ENCODE peak calls at places on chromosomes 1 and 21, in seven cellular contexts. One of them, this sample, is unnamed. For H3K4me1, the result is how much of the 10 kb centered on the place peaks cover.

GRCh38 chr21:40809673-40810072 is 37.3 kb downstream of the DSCAM start:
- DNase-seq in fibroblast of lung: no peak
- DNase-seq in small intestine: no peak
- DNase-seq in testis: no peak
- DNase-seq in CD4-positive, alpha-beta memory T cell: no peak
- DNase-seq in MM.1S: no peak
- DNase-seq in cardiac muscle cell: no peak
- DNase-seq in this sample: no peak

GRCh38 chr1:6961905-6962304 is 176.7 kb downstream of the CAMTA1 start:
- DNase-seq in fibroblast of lung: no peak
- DNase-seq in small intestine: no peak
- DNase-seq in testis: no peak
- DNase-seq in CD4-positive, alpha-beta memory T cell: no peak
- DNase-seq in MM.1S: peak
- DNase-seq in cardiac muscle cell: peak
- DNase-seq in this sample: no peak

GRCh38 chr21:25370311-25370744 is 237.0 kb downstream of the MRPL39 start:
- DNase-seq in fibroblast of lung: peak
- DNase-seq in small intestine: no peak
- DNase-seq in testis: no peak
- DNase-seq in CD4-positive, alpha-beta memory T cell: no peak
- DNase-seq in MM.1S: no peak
- DNase-seq in cardiac muscle cell: no peak
- DNase-seq in this sample: no peak

GRCh38 chr1:77036560-77036959 is 169.3 kb downstream of the ST6GALNAC5 start:
- DNase-seq in fibroblast of lung: peak
- DNase-seq in small intestine: no peak
- DNase-seq in testis: peak
- DNase-seq in CD4-positive, alpha-beta memory T cell: no peak
- DNase-seq in MM.1S: peak
- DNase-seq in cardiac muscle cell: peak
- DNase-seq in this sample: no peak

GRCh38 chr1:228471762-228472398 is 15.3 kb upstream of the RNF187 start:
- DNase-seq in fibroblast of lung: no peak
- DNase-seq in small intestine: peak
- DNase-seq in testis: no peak
- DNase-seq in CD4-positive, alpha-beta memory T cell: peak
- DNase-seq in MM.1S: peak
- DNase-seq in cardiac muscle cell: peak
- DNase-seq in this sample: no peak

GRCh38 chr1:91997607-91998195 is 32.1 kb upstream of the EPHX4 start:
- DNase-seq in fibroblast of lung: peak
- DNase-seq in small intestine: peak
- DNase-seq in testis: peak
- DNase-seq in CD4-positive, alpha-beta memory T cell: peak
- DNase-seq in MM.1S: peak
- DNase-seq in cardiac muscle cell: peak
- DNase-seq in this sample: no peak

GRCh38 chr1:161305872-161306519 is 3.8 kb downstream of the MPZ start:
- DNase-seq in fibroblast of lung: peak
- DNase-seq in small intestine: peak
- DNase-seq in testis: peak
- DNase-seq in CD4-positive, alpha-beta memory T cell: peak
- DNase-seq in MM.1S: peak
- DNase-seq in cardiac muscle cell: peak
- DNase-seq in this sample: peak

GRCh38 chr1:61588736-61589381 is 136.1 kb downstream of the TM2D1 start:
- DNase-seq in fibroblast of lung: peak
- DNase-seq in small intestine: peak
- DNase-seq in testis: peak
- DNase-seq in CD4-positive, alpha-beta memory T cell: peak
- DNase-seq in MM.1S: peak
- DNase-seq in cardiac muscle cell: peak
- DNase-seq in this sample: no peak

GRCh38 chr1:200780545-200781444 is 42.1 kb downstream of the CAMSAP2 start:
- DNase-seq in fibroblast of lung: peak
- DNase-seq in small intestine: peak
- DNase-seq in testis: no peak
- DNase-seq in CD4-positive, alpha-beta memory T cell: no peak
- DNase-seq in MM.1S: peak
- DNase-seq in cardiac muscle cell: no peak
- DNase-seq in this sample: no peak

GRCh38 chr21:38798481-38798882 is 7.2 kb upstream of the ETS2 start:
- DNase-seq in fibroblast of lung: peak
- DNase-seq in small intestine: peak
- DNase-seq in testis: no peak
- DNase-seq in CD4-positive, alpha-beta memory T cell: no peak
- DNase-seq in MM.1S: no peak
- DNase-seq in cardiac muscle cell: peak
- DNase-seq in this sample: no peak

GRCh38 chr1:200305806-200306205 is 104.0 kb downstream of the ZNF281 start:
- DNase-seq in fibroblast of lung: no peak
- DNase-seq in small intestine: no peak
- DNase-seq in testis: no peak
- DNase-seq in CD4-positive, alpha-beta memory T cell: no peak
- DNase-seq in MM.1S: no peak
- DNase-seq in cardiac muscle cell: no peak
- DNase-seq in this sample: no peak

GRCh38 chr1:226371866-226372490 is 35.9 kb downstream of the PARP1 start:
- DNase-seq in fibroblast of lung: no peak
- DNase-seq in small intestine: no peak
- DNase-seq in testis: no peak
- DNase-seq in CD4-positive, alpha-beta memory T cell: no peak
- DNase-seq in MM.1S: no peak
- DNase-seq in cardiac muscle cell: no peak
- DNase-seq in this sample: no peak

GRCh38 chr21:37370152-37371040 is 3.8 kb downstream of the DYRK1A start:
- DNase-seq in fibroblast of lung: peak
- DNase-seq in small intestine: no peak
- DNase-seq in testis: no peak
- DNase-seq in CD4-positive, alpha-beta memory T cell: peak
- DNase-seq in MM.1S: peak
- DNase-seq in cardiac muscle cell: no peak
- DNase-seq in this sample: no peak

GRCh38 chr1:20112279-20113000 is 6.9 kb downstream of the PLA2G2D start:
- DNase-seq in fibroblast of lung: peak
- DNase-seq in small intestine: peak
- DNase-seq in testis: no peak
- DNase-seq in CD4-positive, alpha-beta memory T cell: no peak
- DNase-seq in MM.1S: peak
- DNase-seq in cardiac muscle cell: no peak
- DNase-seq in this sample: no peak

GRCh38 chr1:187469836-187470235 is 641.1 kb downstream of the PLA2G4A start:
- DNase-seq in fibroblast of lung: no peak
- DNase-seq in small intestine: no peak
- DNase-seq in testis: no peak
- DNase-seq in CD4-positive, alpha-beta memory T cell: no peak
- DNase-seq in MM.1S: no peak
- DNase-seq in cardiac muscle cell: no peak
- DNase-seq in this sample: no peak

GRCh38 chr1:179002552-179003345 is 22.9 kb upstream of the FAM20B start:
- DNase-seq in fibroblast of lung: peak
- DNase-seq in small intestine: peak
- DNase-seq in testis: peak
- DNase-seq in CD4-positive, alpha-beta memory T cell: peak
- DNase-seq in MM.1S: peak
- DNase-seq in cardiac muscle cell: peak
- DNase-seq in this sample: peak

GRCh38 chr1:177983824-177984528 is 14.1 kb upstream of the SEC16B start:
- DNase-seq in fibroblast of lung: peak
- DNase-seq in small intestine: no peak
- DNase-seq in testis: peak
- DNase-seq in CD4-positive, alpha-beta memory T cell: no peak
- DNase-seq in MM.1S: no peak
- DNase-seq in cardiac muscle cell: peak
- DNase-seq in this sample: no peak

GRCh38 chr1:246947255-246947654 is 15.5 kb upstream of the AHCTF1 start:
- DNase-seq in fibroblast of lung: peak
- DNase-seq in small intestine: no peak
- DNase-seq in testis: peak
- DNase-seq in CD4-positive, alpha-beta memory T cell: no peak
- DNase-seq in MM.1S: no peak
- DNase-seq in cardiac muscle cell: no peak
- DNase-seq in this sample: no peak

GRCh38 chr1:45282346-45282745 is 44.3 kb upstream of the HPDL start:
- DNase-seq in fibroblast of lung: no peak
- DNase-seq in small intestine: no peak
- DNase-seq in testis: no peak
- DNase-seq in CD4-positive, alpha-beta memory T cell: no peak
- DNase-seq in MM.1S: no peak
- DNase-seq in cardiac muscle cell: no peak
- DNase-seq in this sample: no peak

GRCh38 chr1:196608401-196609113 is at the start of gene KCNT2:
- DNase-seq in fibroblast of lung: peak
- DNase-seq in small intestine: peak
- DNase-seq in testis: peak
- DNase-seq in CD4-positive, alpha-beta memory T cell: no peak
- DNase-seq in MM.1S: no peak
- DNase-seq in cardiac muscle cell: peak
- DNase-seq in this sample: peak

GRCh38 chr1:204150702-204151561 is 912 bp downstream of the ETNK2 start:
- DNase-seq in fibroblast of lung: no peak
- DNase-seq in small intestine: no peak
- DNase-seq in testis: peak
- DNase-seq in CD4-positive, alpha-beta memory T cell: no peak
- DNase-seq in MM.1S: no peak
- DNase-seq in cardiac muscle cell: no peak
- DNase-seq in this sample: no peak

GRCh38 chr1:201576914-201577313 is 38.0 kb downstream of the NAV1 start:
- DNase-seq in fibroblast of lung: no peak
- DNase-seq in small intestine: no peak
- DNase-seq in testis: no peak
- DNase-seq in CD4-positive, alpha-beta memory T cell: no peak
- DNase-seq in MM.1S: no peak
- DNase-seq in cardiac muscle cell: no peak
- DNase-seq in this sample: no peak

GRCh38 chr1:11952455-11953109 is 18.1 kb downstream of the PLOD1 start:
- DNase-seq in fibroblast of lung: no peak
- DNase-seq in small intestine: no peak
- DNase-seq in testis: no peak
- DNase-seq in CD4-positive, alpha-beta memory T cell: no peak
- DNase-seq in MM.1S: no peak
- DNase-seq in cardiac muscle cell: no peak
- DNase-seq in this sample: no peak

GRCh38 chr1:109819906-109820305 is 56.2 kb upstream of the EPS8L3 start:
- DNase-seq in fibroblast of lung: no peak
- DNase-seq in small intestine: no peak
- DNase-seq in testis: no peak
- DNase-seq in CD4-positive, alpha-beta memory T cell: no peak
- DNase-seq in MM.1S: no peak
- DNase-seq in cardiac muscle cell: no peak
- DNase-seq in this sample: no peak

GRCh38 chr1:99005537-99005942 is 879 bp upstream of the PLPPR5 start:
- DNase-seq in fibroblast of lung: peak
- DNase-seq in small intestine: no peak
- DNase-seq in testis: no peak
- DNase-seq in CD4-positive, alpha-beta memory T cell: no peak
- DNase-seq in MM.1S: no peak
- DNase-seq in cardiac muscle cell: no peak
- DNase-seq in this sample: no peak

GRCh38 chr1:115283249-115283648 is 54.8 kb downstream of the NGF start:
- DNase-seq in fibroblast of lung: no peak
- DNase-seq in small intestine: no peak
- DNase-seq in testis: peak
- DNase-seq in CD4-positive, alpha-beta memory T cell: no peak
- DNase-seq in MM.1S: no peak
- DNase-seq in cardiac muscle cell: no peak
- DNase-seq in this sample: no peak
- H3K27ac ChIP-seq in fibroblast of lung: peak
- H3K27ac ChIP-seq in small intestine: peak
- H3K27ac ChIP-seq in testis: peak
- H3K27ac ChIP-seq in CD4-positive, alpha-beta memory T cell: no peak
- H3K27ac ChIP-seq in MM.1S: no peak
- H3K27ac ChIP-seq in cardiac muscle cell: no peak
- H3K27ac ChIP-seq in this sample: peak

GRCh38 chr1:31660871-31661455 is 16.3 kb upstream of the PEF1 start:
- DNase-seq in fibroblast of lung: no peak
- DNase-seq in small intestine: no peak
- DNase-seq in testis: no peak
- DNase-seq in CD4-positive, alpha-beta memory T cell: no peak
- DNase-seq in MM.1S: no peak
- DNase-seq in cardiac muscle cell: no peak
- DNase-seq in this sample: no peak

GRCh38 chr1:31659889-31660288 is 15.2 kb upstream of the PEF1 start:
- DNase-seq in fibroblast of lung: no peak
- DNase-seq in small intestine: no peak
- DNase-seq in testis: no peak
- DNase-seq in CD4-positive, alpha-beta memory T cell: no peak
- DNase-seq in MM.1S: no peak
- DNase-seq in cardiac muscle cell: no peak
- DNase-seq in this sample: no peak

GRCh38 chr1:31657020-31657804 is 12.5 kb upstream of the PEF1 start:
- DNase-seq in fibroblast of lung: no peak
- DNase-seq in small intestine: no peak
- DNase-seq in testis: no peak
- DNase-seq in CD4-positive, alpha-beta memory T cell: no peak
- DNase-seq in MM.1S: no peak
- DNase-seq in cardiac muscle cell: no peak
- DNase-seq in this sample: peak

GRCh38 chr1:31657972-31658510 is 13.4 kb upstream of the PEF1 start:
- DNase-seq in fibroblast of lung: no peak
- DNase-seq in small intestine: no peak
- DNase-seq in testis: no peak
- DNase-seq in CD4-positive, alpha-beta memory T cell: no peak
- DNase-seq in MM.1S: no peak
- DNase-seq in cardiac muscle cell: no peak
- DNase-seq in this sample: no peak

GRCh38 chr1:31658721-31659120 is 14.0 kb upstream of the PEF1 start:
- DNase-seq in fibroblast of lung: peak
- DNase-seq in small intestine: no peak
- DNase-seq in testis: no peak
- DNase-seq in CD4-positive, alpha-beta memory T cell: no peak
- DNase-seq in MM.1S: no peak
- DNase-seq in cardiac muscle cell: no peak
- DNase-seq in this sample: no peak
- H3K4me1 ChIP-seq in fibroblast of lung: under half
- H3K4me1 ChIP-seq in small intestine: under half
- H3K4me1 ChIP-seq in testis: under half
- H3K4me1 ChIP-seq in CD4-positive, alpha-beta memory T cell: under half
- H3K4me1 ChIP-seq in MM.1S: under half
- H3K4me1 ChIP-seq in cardiac muscle cell: under half
- H3K4me1 ChIP-seq in this sample: under half

DNA sequence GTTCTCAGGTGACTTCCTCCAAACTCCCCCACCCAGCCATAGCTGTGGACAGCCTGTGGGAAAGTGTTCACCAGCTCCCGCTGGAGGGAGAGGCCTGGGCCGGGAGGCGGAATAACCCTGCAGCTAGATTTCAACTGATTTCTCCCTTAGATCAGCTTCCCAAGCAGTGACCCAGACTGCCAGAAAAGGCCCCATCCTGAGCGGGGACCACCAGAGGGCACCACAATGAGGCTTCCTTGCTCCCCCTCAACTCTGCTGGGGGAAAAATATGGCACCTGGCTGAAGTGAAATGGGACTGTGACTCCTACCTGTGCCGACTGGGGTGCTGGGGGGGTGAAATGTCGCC is 50.8 kb downstream of the RHBG start:
- DNase-seq in fibroblast of lung: no peak
- DNase-seq in small intestine: no peak
- DNase-seq in testis: no peak
- DNase-seq in CD4-positive, alpha-beta memory T cell: no peak
- DNase-seq in MM.1S: no peak
- DNase-seq in cardiac muscle cell: no peak
- DNase-seq in this sample: no peak
- H3K4me3 ChIP-seq in fibroblast of lung: no peak
- H3K4me3 ChIP-seq in small intestine: no peak
- H3K4me3 ChIP-seq in testis: no peak
- H3K4me3 ChIP-seq in CD4-positive, alpha-beta memory T cell: peak
- H3K4me3 ChIP-seq in MM.1S: peak
- H3K4me3 ChIP-seq in cardiac muscle cell: no peak
- H3K4me3 ChIP-seq in this sample: peak

GRCh38 chr1:171222961-171223360 is 25.3 kb upstream of the FMO1 start:
- DNase-seq in fibroblast of lung: peak
- DNase-seq in small intestine: no peak
- DNase-seq in testis: no peak
- DNase-seq in CD4-positive, alpha-beta memory T cell: no peak
- DNase-seq in MM.1S: no peak
- DNase-seq in cardiac muscle cell: no peak
- DNase-seq in this sample: no peak
- H3K27ac ChIP-seq in fibroblast of lung: no peak
- H3K27ac ChIP-seq in small intestine: no peak
- H3K27ac ChIP-seq in testis: no peak
- H3K27ac ChIP-seq in CD4-positive, alpha-beta memory T cell: no peak
- H3K27ac ChIP-seq in MM.1S: no peak
- H3K27ac ChIP-seq in cardiac muscle cell: no peak
- H3K27ac ChIP-seq in this sample: no peak

This sample was measured in upper lobe of right lung.